ENCODE peak calls at places on chromosomes 16 and 17, in six cellular contexts. X is gastrocnemius medialis, E is stomach, I is caudate nucleus, H is WERI-Rb-1, B is suprapubic skin. Q is an unnamed sample.
A peak's percentile ranks its signal among the peaks of the same experiment; 100 is the strongest.

GRCh38 chr16:3020604-3021448 is 658 bp downstream of the TNFRSF12A start:
- DNase-seq in X (peak; percentile 80), E (peak; percentile 78), I (no peak), H (no peak), B (no peak), Q (peak; percentile 79)

GRCh38 chr16:23905027-23905426 is 69.2 kb downstream of the PRKCB start:
- DNase-seq in X (no peak), E (no peak), I (no peak), H (no peak), B (no peak), Q (no peak)

GRCh38 chr17:69574257-69575197 is 160.0 kb downstream of the MAP2K6 start:
- DNase-seq in X (no peak), E (no peak), I (no peak), H (no peak), B (no peak), Q (peak; percentile 3)

GRCh38 chr16:50310308-50311133 is 44.2 kb downstream of the ADCY7 start:
- DNase-seq in X (no peak), E (peak; percentile 19), I (no peak), H (no peak), B (no peak), Q (no peak)

GRCh38 chr17:8997994-8998628 is 23.2 kb upstream of the NTN1 start:
- DNase-seq in X (no peak), E (peak; percentile 70), I (no peak), H (peak; percentile 73), B (no peak), Q (peak; percentile 61)

GRCh38 chr16:82280867-82281266 is 110.8 kb upstream of the MPHOSPH6 start:
- DNase-seq in X (no peak), E (no peak), I (no peak), H (no peak), B (no peak), Q (no peak)

GRCh38 chr17:12737740-12738469 is 51.4 kb upstream of the ARHGAP44 start:
- DNase-seq in X (no peak), E (no peak), I (no peak), H (no peak), B (no peak), Q (no peak)

GRCh38 chr17:17043668-17044226 is 1.5 kb downstream of the MPRIP start:
- DNase-seq in X (no peak), E (peak; percentile 23), I (no peak), H (no peak), B (peak; percentile 4), Q (peak; percentile 35)

GRCh38 chr17:77287432-77288068 is 146.8 kb downstream of the SEC14L1 start:
- DNase-seq in X (peak; percentile 91), E (peak; percentile 83), I (no peak), H (no peak), B (no peak), Q (peak; percentile 94)

GRCh38 chr16:19853132-19853972 is 31.3 kb downstream of the GPRC5B start:
- DNase-seq in X (no peak), E (no peak), I (no peak), H (peak; percentile 50), B (no peak), Q (no peak)
- H3K27ac ChIP-seq in X (peak overlapping the region; percentile 34), E (no peak overlapping the region), I (peak overlapping the region; percentile 58), H (no peak overlapping the region), B (no peak overlapping the region), Q (no peak overlapping the region)

GRCh38 chr16:54829691-54830090 is 101.0 kb upstream of the IRX5 start:
- DNase-seq in X (no peak), E (no peak), I (no peak), H (no peak), B (no peak), Q (no peak)
- H3K27ac ChIP-seq in X (no peak overlapping the region), E (no peak overlapping the region), I (no peak overlapping the region), H (no peak overlapping the region), B (no peak overlapping the region), Q (no peak overlapping the region)

DNA sequence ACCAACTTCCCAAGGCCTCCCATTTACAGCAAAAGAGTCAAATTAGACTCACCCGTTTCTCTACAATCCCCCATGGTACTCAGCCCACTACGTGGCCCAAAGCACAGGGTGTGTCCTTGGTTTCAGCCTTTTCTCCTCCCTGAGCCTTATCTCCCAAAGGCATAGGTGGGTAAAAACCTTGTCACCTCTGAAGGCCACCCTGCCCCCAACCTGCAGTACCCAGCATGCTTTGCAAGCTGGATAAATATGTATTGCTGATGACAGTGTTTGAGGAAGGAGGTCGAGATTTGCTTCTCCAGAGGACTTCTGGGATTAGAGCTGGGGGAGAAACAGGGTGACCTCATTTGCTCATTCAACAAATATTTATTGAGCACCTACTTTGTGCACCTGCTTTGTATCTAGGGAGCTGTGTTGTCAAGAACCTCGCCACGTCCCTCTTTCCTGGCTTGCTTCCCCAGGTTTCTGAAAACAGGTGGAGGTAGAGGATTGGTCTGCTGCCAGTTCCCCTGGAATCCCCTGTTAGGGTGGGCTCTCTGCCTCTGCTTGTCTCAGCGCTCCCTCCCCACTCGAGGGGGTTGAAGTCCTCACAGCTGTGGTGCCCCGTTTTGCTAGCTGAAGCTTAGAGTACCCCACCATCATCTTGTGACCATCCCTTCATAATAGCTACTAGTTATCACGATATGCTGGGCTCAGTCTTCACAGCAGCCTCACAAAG is 3.0 kb downstream of the LASP1 start:
- DNase-seq in X (no peak), E (peak; percentile 75), I (no peak), H (no peak), B (no peak), Q (peak; percentile 72)
- H3K27ac ChIP-seq in X (peak overlapping the region; percentile 92), E (peak overlapping the region; percentile 98), I (peak overlapping the region; percentile 36), H (no peak overlapping the region), B (peak overlapping the region; percentile 96), Q (peak overlapping the region; percentile 86)

GRCh38 chr17:78970834-78971763 is 8.6 kb downstream of the LGALS3BP start:
- DNase-seq in X (peak; percentile 53), E (peak; percentile 86), I (peak; percentile 62), H (peak; percentile 91), B (peak; percentile 92), Q (peak; percentile 78)
- H3K27ac ChIP-seq in X (no peak overlapping the region), E (no peak overlapping the region), I (peak overlapping the region; percentile 8), H (peak overlapping the region; percentile 31), B (no peak overlapping the region), Q (peak overlapping the region; percentile 14)

DNA sequence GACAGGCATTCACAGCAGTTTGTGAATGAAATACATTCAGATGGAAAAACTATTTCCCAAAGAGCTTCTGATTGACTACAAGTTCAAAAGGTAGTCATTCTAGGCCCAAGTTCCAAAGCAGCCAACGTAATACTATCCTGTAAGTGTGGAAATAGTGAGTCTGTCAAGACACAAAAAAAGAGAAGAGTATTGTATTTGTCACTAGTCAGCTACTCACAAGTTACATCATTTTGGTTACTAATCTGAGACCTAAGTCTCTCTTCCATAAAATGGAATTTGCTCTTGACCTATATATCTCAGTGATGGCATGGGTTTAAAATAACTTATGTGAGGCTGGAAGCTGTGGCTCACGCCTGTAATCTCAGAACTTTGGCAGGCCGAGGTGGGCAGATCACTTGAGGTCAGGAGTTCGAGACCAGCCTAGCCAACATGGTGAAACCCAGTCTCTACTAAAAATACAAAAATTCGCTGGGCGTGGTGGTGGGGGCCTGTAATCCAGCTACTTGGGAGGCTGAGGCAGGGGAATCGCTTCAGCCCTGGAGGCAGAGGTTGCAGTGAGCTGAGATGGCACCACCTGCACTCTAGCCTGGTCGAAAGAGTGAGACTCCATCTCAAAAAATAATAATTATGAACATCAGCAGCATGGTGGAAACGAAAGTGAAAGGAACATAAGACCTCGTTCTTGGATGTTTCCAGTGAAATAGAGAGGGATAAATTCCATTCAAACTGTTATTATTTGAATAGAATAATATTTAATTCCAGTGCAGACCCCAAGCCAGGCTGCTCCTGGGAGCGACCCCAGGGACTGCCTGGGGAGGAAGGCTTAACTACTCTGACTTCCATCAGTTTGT is 2.9 kb downstream of the CMC2 start:
- DNase-seq in X (no peak), E (no peak), I (no peak), H (no peak), B (no peak), Q (peak; percentile 39)
- H3K27ac ChIP-seq in X (peak overlapping the region; percentile 100), E (peak overlapping the region; percentile 95), I (no peak overlapping the region), H (no peak overlapping the region), B (no peak overlapping the region), Q (peak overlapping the region; percentile 44)